ENCODE peak calls at places on chromosomes 11 and 22, in six cellular contexts. H is ovary, J is uterus, G is fibroblast of lung, U is lung, V is keratinocyte. T is an unnamed sample. For H3K4me1, the result is how much of the 10 kb centered on the place peaks cover.

GRCh38 chr11:101974771-101975170 is 58.4 kb upstream of the ANGPTL5 start:
- DNase-seq in H (no peak), J (no peak), G (no peak), U (no peak), V (no peak), T (no peak)

GRCh38 chr22:46355369-46355995 is 20.0 kb downstream of the TRMU start:
- DNase-seq in H (peak), J (peak), G (peak), U (peak), V (no peak), T (peak)

GRCh38 chr11:47981667-47982404 is 1.5 kb downstream of the PTPRJ start:
- DNase-seq in H (no peak), J (no peak), G (no peak), U (peak), V (no peak), T (no peak)

GRCh38 chr11:76196849-76197248 is 9.5 kb downstream of the WNT11 start:
- DNase-seq in H (no peak), J (no peak), G (no peak), U (no peak), V (no peak), T (no peak)

GRCh38 chr11:64340671-64341335 is 799 bp downstream of the CCDC88B start:
- DNase-seq in H (peak), J (no peak), G (no peak), U (no peak), V (no peak), T (peak)

GRCh38 chr11:17760102-17761029 is 25.8 kb downstream of the KCNC1 start:
- DNase-seq in H (no peak), J (peak), G (peak), U (no peak), V (no peak), T (peak)

GRCh38 chr11:63262562-63262961 is 19.2 kb upstream of the SLC22A25 start:
- DNase-seq in H (no peak), J (no peak), G (no peak), U (no peak), V (no peak), T (no peak)

GRCh38 chr11:124970925-124971324 is 16.9 kb downstream of the CCDC15 start:
- DNase-seq in H (no peak), J (no peak), G (peak), U (no peak), V (no peak), T (no peak)

GRCh38 chr11:84089072-84090057 is 803.2 kb upstream of the CCDC90B start:
- DNase-seq in H (no peak), J (no peak), G (no peak), U (no peak), V (no peak), T (peak)

GRCh38 chr11:121625784-121626506 is 173.2 kb upstream of the SORL1-AS1 start:
- DNase-seq in H (no peak), J (no peak), G (no peak), U (no peak), V (no peak), T (peak)

GRCh38 chr11:110738641-110739040 is 26.4 kb upstream of the ARHGAP20 start:
- DNase-seq in H (no peak), J (no peak), G (no peak), U (no peak), V (no peak), T (no peak)

GRCh38 chr11:32118025-32118974 is 27.4 kb downstream of the RCN1 start:
- DNase-seq in H (no peak), J (no peak), G (peak), U (no peak), V (peak), T (peak)

GRCh38 chr22:35892192-35892591 is 136.4 kb downstream of the RBFOX2 start:
- DNase-seq in H (no peak), J (peak), G (peak), U (no peak), V (no peak), T (no peak)

GRCh38 chr11:20443596-20443995 is 56.1 kb downstream of the PRMT3 start:
- DNase-seq in H (no peak), J (no peak), G (peak), U (no peak), V (no peak), T (no peak)

GRCh38 chr11:43575931-43576833 is 104.4 kb upstream of the HSD17B12 start:
- DNase-seq in H (no peak), J (no peak), G (peak), U (no peak), V (no peak), T (no peak)

GRCh38 chr11:14642873-14643696 is 519 bp upstream of the PDE3B start:
- DNase-seq in H (no peak), J (no peak), G (no peak), U (no peak), V (no peak), T (no peak)

GRCh38 chr11:65654375-65655349 is 8.1 kb downstream of the RELA start:
- DNase-seq in H (peak), J (peak), G (no peak), U (no peak), V (no peak), T (no peak)

GRCh38 chr11:45290586-45290985 is 4.4 kb upstream of the SYT13 start:
- DNase-seq in H (no peak), J (no peak), G (no peak), U (no peak), V (no peak), T (no peak)

GRCh38 chr11:86958259-86958658 is 3.1 kb upstream of the FZD4 start:
- DNase-seq in H (no peak), J (no peak), G (no peak), U (no peak), V (no peak), T (no peak)

GRCh38 chr11:75579841-75580240 is 17.8 kb downstream of the SERPINH1 start:
- DNase-seq in H (no peak), J (no peak), G (no peak), U (no peak), V (no peak), T (no peak)

GRCh38 chr22:43628253-43628649 is 183.9 kb downstream of the EFCAB6 start:
- DNase-seq in H (peak), J (no peak), G (no peak), U (no peak), V (no peak), T (no peak)

GRCh38 chr11:122045181-122045586 is 70.8 kb downstream of the BLID start:
- DNase-seq in H (no peak), J (no peak), G (peak), U (no peak), V (peak), T (no peak)

GRCh38 chr11:114122668-114123067 is 63.2 kb downstream of the ZBTB16 start:
- DNase-seq in H (no peak), J (no peak), G (no peak), U (no peak), V (no peak), T (no peak)

GRCh38 chr11:114121744-114122504 is 62.4 kb downstream of the ZBTB16 start:
- DNase-seq in H (no peak), J (no peak), G (no peak), U (no peak), V (no peak), T (no peak)

GRCh38 chr11:114124601-114125144 is 65.2 kb downstream of the ZBTB16 start:
- DNase-seq in H (no peak), J (no peak), G (no peak), U (no peak), V (no peak), T (no peak)

GRCh38 chr11:114125531-114125930 is 66.0 kb downstream of the ZBTB16 start:
- DNase-seq in H (no peak), J (no peak), G (no peak), U (no peak), V (no peak), T (no peak)

DNA sequence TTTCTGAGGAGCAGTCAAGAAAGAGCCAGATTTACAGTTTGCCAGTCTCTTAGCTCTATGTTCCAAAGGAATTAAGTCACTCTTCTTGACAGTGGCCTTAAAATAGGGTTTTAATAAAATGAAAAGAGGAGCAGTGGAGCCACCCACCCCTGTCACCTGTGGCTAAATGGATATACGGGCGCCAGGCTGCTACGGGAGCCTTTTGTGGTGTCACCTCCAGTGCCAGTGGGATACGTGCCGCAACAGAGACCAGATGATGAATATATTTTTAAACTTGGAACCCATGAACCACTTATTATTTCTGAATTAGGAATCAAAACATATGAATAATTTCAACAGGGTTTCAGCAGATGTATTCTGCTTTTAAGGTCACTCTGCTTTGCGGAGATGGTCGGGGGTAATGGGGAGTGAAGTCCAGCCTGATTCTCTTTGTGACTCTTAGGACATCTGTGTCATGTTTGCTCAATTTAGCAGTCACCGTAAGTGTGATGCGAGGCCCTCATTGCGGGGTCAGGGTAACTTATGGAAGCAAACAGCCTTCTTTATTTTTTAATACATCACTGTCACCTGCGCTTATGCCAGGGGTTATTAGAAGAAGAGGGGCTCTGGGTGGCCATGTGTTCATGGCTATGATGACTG is 64.3 kb downstream of the ZBTB16 start:
- DNase-seq in H (no peak), J (no peak), G (no peak), U (no peak), V (no peak), T (no peak)
- H3K4me3 ChIP-seq in H (no peak), J (no peak), G (no peak), U (no peak), V (no peak), T (no peak)

DNA sequence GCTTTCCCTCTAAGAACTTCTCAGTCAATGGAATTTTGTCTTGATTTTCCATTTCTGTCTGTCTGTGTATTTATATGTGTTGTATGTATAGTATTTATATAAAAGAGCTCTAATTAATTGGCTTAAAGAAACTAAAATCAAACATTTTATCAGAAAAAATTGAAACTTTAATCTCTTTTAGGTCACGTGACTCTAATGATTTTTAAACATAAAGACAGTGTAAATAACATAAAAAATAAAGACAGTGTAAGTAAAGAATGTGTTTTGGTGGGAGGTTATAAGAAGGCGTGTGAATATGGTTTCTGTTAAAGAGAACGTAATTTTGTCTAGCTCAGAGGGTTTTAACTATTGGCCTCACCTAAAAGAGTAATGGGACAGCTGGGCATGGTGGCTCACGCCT is 2.4 kb downstream of the JAML start:
- DNase-seq in H (no peak), J (no peak), G (no peak), U (no peak), V (no peak), T (no peak)
- H3K4me1 ChIP-seq in H (under half), J (under half), G (under half), U (under half), V (under half), T (under half)

GRCh38 chr11:74487875-74488274 is 5.6 kb downstream of the LIPT2 start:
- DNase-seq in H (no peak), J (no peak), G (no peak), U (no peak), V (no peak), T (no peak)
- TF ChIP-seq CTCF in H (no peak), J (no peak), G (peak), U (no peak), V (peak), T (no peak)

GRCh38 chr11:1306186-1307162 is 3.0 kb downstream of the TOLLIP start:
- DNase-seq in H (no peak), J (no peak), G (no peak), U (no peak), V (no peak), T (no peak)
- H3K4me3 ChIP-seq in H (no peak), J (no peak), G (no peak), U (no peak), V (peak), T (no peak)

GRCh38 chr22:38869663-38870062 is 2.4 kb downstream of the CBX6 start:
- DNase-seq in H (no peak), J (no peak), G (no peak), U (no peak), V (no peak), T (no peak)
- H3K4me1 ChIP-seq in H (under half), J (under half), G (under half), U (under half), V (under half), T (under half)

GRCh38 chr11:1389103-1389931 is 417 bp upstream of the BRSK2 start:
- DNase-seq in H (peak), J (peak), G (peak), U (peak), V (peak), T (peak)
- TF ChIP-seq CTCF in H (no peak), J (peak), G (no peak), U (no peak), V (peak), T (no peak)

GRCh38 chr11:1381793-1382425 is 7.8 kb upstream of the BRSK2 start:
- DNase-seq in H (no peak), J (no peak), G (no peak), U (no peak), V (no peak), T (no peak)
- H3K4me3 ChIP-seq in H (no peak), J (no peak), G (no peak), U (no peak), V (no peak), T (no peak)

GRCh38 chr22:17911887-17912286 is 112.5 kb downstream of the MICAL3 start:
- DNase-seq in H (no peak), J (no peak), G (no peak), U (no peak), V (no peak), T (no peak)
- H3K4me1 ChIP-seq in H (under half), J (under half), G (under half), U (under half), V (under half), T (under half)

DNA sequence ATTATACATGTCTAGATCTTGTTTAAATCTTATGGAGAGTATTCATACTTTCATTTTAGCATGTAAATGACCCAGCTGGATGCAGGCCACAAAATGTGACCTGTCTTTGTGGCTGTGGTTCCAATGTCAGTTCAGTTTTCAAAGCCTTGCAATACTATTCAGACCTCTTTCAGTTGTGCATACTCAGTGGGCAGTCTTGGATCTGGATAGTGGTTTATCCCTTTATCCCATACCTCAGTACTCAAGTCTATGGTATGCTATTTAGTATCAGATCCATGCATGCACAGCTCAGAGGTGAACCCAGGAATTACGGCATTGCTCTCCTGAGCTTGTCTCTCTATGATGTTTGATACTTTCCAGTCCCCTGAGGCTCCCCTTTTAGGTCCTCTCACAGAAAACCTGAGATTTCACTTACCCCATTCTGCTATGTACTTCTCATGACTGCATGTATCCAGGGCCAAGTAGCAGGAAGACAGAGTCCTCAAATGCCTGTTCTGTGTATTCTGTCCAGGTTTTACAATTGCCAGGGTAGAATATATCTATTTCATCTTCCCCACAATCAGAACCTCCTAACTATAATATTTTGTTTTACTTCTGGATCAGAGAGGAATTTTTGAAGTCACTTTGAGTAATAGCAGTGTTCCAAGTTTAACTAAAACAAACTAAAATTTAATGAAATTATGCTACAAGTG is 6.9 kb upstream of the P4HA3 start:
- DNase-seq in H (no peak), J (no peak), G (peak), U (no peak), V (no peak), T (no peak)
- TF ChIP-seq CTCF in H (no peak), J (no peak), G (no peak), U (no peak), V (no peak), T (no peak)

GRCh38 chr22:17257578-17257977 is 38.3 kb upstream of the ADA2 start:
- DNase-seq in H (no peak), J (no peak), G (no peak), U (no peak), V (no peak), T (no peak)

GRCh38 chr22:17260950-17261349 is 41.7 kb upstream of the ADA2 start:
- DNase-seq in H (no peak), J (no peak), G (no peak), U (no peak), V (no peak), T (no peak)

GRCh38 chr22:17258015-17258827 is 39.0 kb upstream of the ADA2 start:
- DNase-seq in H (no peak), J (peak), G (peak), U (peak), V (no peak), T (peak)

GRCh38 chr22:17262976-17263375 is 43.7 kb upstream of the ADA2 start:
- DNase-seq in H (no peak), J (no peak), G (no peak), U (no peak), V (no peak), T (no peak)

DNA sequence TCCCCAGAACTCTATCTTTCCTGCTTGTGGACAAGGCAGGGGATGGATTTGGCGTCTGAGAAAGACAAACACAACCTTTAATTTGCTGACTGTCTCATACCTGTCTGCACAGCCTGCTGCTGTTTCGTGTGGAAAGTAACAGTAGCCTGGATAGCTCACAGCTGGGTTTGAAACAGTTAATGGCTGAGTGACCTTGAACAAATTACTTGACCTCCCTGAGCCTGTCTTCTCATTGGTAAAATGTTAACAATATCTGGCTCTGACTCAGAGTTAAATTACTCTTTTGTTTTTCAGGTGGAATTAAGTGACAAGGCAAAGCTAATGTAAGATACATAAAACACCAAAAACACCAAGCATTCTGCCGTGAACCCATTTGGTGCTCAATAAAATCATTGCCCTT is 41.1 kb upstream of the ADA2 start:
- DNase-seq in H (no peak), J (no peak), G (no peak), U (no peak), V (no peak), T (no peak)
- H3K4me3 ChIP-seq in H (no peak), J (no peak), G (no peak), U (no peak), V (no peak), T (no peak)